ENCODE peak calls at places on chromosomes 6 and 20, in five cellular contexts. Q is psoas muscle, X is mesendoderm, T is mucosa of descending colon, W is GM12878. K is an unnamed sample.

GRCh38 chr6:146224449-146224848 is 195.6 kb downstream of the GRM1 start:
- DNase-seq in X (no peak), W (no peak), Q (no peak), T (no peak), K (no peak)

GRCh38 chr20:52060794-52061714 is 130.5 kb downstream of the ZFP64 start:
- DNase-seq in T (peak; percentile 13), X (peak; percentile 91), Q (no peak), W (no peak), K (no peak)

GRCh38 chr20:61290721-61291120 is 38.7 kb downstream of the CDH4 start:
- DNase-seq in X (no peak), Q (no peak), T (no peak), W (no peak), K (no peak)

GRCh38 chr6:44332585-44332984 is 9.9 kb upstream of the SPATS1 start:
- DNase-seq in Q (no peak), W (no peak), X (no peak), T (no peak), K (no peak)

GRCh38 chr6:34110610-34111009 is 35.3 kb downstream of the GRM4 start:
- DNase-seq in Q (no peak), T (no peak), X (no peak), W (no peak), K (no peak)

GRCh38 chr20:21513181-21513663 is 642 bp downstream of the NKX2-2 start:
- DNase-seq in Q (no peak), W (no peak), X (peak; percentile 57), T (no peak), K (no peak)

GRCh38 chr20:1800777-1801176 is 94.4 kb upstream of the SIRPA start:
- DNase-seq in T (no peak), W (no peak), Q (no peak), X (no peak), K (no peak)

GRCh38 chr6:16327777-16328325 is 89.5 kb downstream of the GMPR start:
- DNase-seq in W (no peak), T (no peak), X (no peak), Q (no peak), K (no peak)

GRCh38 chr20:3218307-3218988 is 9.2 kb downstream of the ITPA start:
- DNase-seq in W (no peak), X (peak; percentile 75), Q (peak; percentile 72), T (peak; percentile 56), K (peak; percentile 53)

GRCh38 chr6:168886964-168887363 is 366.7 kb downstream of the THBS2 start:
- DNase-seq in Q (no peak), X (no peak), W (no peak), T (no peak), K (no peak)

GRCh38 chr20:2305946-2306345 is 10.1 kb downstream of the TGM3 start:
- DNase-seq in X (no peak), T (peak; percentile 78), W (no peak), Q (no peak), K (no peak)

GRCh38 chr6:85343428-85343827 is 106.5 kb upstream of the NT5E start:
- DNase-seq in W (no peak), X (no peak), T (no peak), Q (no peak), K (no peak)

GRCh38 chr6:36660771-36661471 is 17.6 kb upstream of the CDKN1A start:
- DNase-seq in X (peak; percentile 63), T (peak; percentile 72), W (no peak), Q (peak; percentile 65), K (no peak)

GRCh38 chr6:3809515-3809891 is 39.7 kb upstream of the FAM50B start:
- DNase-seq in W (no peak), Q (no peak), T (no peak), X (no peak), K (no peak)

GRCh38 chr6:3806169-3806922 is 42.8 kb upstream of the FAM50B start:
- DNase-seq in W (no peak), X (no peak), T (no peak), Q (no peak), K (no peak)

GRCh38 chr6:3809982-3810381 is 39.2 kb upstream of the FAM50B start:
- DNase-seq in X (no peak), Q (no peak), T (no peak), W (no peak), K (no peak)

GRCh38 chr6:3808759-3809514 is 40.2 kb upstream of the FAM50B start:
- DNase-seq in W (no peak), X (no peak), T (no peak), Q (peak; percentile 66), K (no peak)

GRCh38 chr6:3808189-3808588 is 41.0 kb upstream of the FAM50B start:
- DNase-seq in T (no peak), Q (no peak), W (no peak), X (no peak), K (no peak)
- H3K4me1 ChIP-seq in T (no peaks in the 10 kb centered on the region), Q (peaks cover 29% of the 10 kb centered on the region), W (peaks cover 14% of the 10 kb centered on the region), X (peaks cover under 1% of the 10 kb centered on the region), K (no peaks in the 10 kb centered on the region)

GRCh38 chr20:38373898-38374297 is 27.6 kb downstream of the LBP start:
- DNase-seq in T (no peak), W (no peak), X (no peak), Q (no peak), K (no peak)

GRCh38 chr20:38372830-38373229 is 26.5 kb downstream of the LBP start:
- DNase-seq in W (no peak), T (no peak), Q (no peak), X (no peak), K (no peak)

GRCh38 chr20:38377039-38377715 is 30.9 kb downstream of the LBP start:
- DNase-seq in Q (no peak), T (no peak), W (no peak), X (no peak), K (no peak)

GRCh38 chr20:38369387-38369786 is 23.1 kb downstream of the LBP start:
- DNase-seq in T (no peak), X (peak; percentile 44), Q (no peak), W (no peak), K (no peak)

GRCh38 chr20:38373231-38373867 is 27.1 kb downstream of the LBP start:
- DNase-seq in T (no peak), Q (no peak), X (peak; percentile 26), W (no peak), K (no peak)
- H3K36me3 ChIP-seq in T (no peaks in the 10 kb centered on the region), Q (peaks cover 10% of the 10 kb centered on the region), X (no peaks in the 10 kb centered on the region), W (no peaks in the 10 kb centered on the region), K (no peaks in the 10 kb centered on the region)

DNA sequence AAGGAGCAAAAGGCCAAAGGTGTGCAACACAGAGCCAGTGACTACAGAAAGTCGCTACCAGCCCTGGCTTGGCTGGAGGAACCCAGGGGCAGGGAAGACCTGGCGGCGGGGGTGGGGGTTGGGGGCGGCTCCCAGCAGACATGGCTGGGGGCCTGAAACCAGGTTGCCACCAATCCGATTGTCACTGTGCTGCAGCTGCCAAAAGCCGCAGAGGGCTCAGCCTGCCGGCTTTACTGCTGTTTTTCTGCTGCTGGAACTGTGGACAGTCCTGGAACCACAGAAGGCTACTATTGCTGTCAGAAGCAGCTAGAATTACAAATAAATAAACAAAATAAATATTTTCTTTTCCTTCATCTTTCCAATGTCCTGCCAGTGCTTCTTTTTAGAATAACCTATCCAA is 25.7 kb upstream of the OGFRL1 start:
- DNase-seq in T (no peak), W (no peak), Q (no peak), X (no peak), K (no peak)
- H3K4me3 ChIP-seq in T (no peak overlapping the region), W (no peak overlapping the region), Q (no peak overlapping the region), X (no peak overlapping the region), K (no peak overlapping the region)

DNA sequence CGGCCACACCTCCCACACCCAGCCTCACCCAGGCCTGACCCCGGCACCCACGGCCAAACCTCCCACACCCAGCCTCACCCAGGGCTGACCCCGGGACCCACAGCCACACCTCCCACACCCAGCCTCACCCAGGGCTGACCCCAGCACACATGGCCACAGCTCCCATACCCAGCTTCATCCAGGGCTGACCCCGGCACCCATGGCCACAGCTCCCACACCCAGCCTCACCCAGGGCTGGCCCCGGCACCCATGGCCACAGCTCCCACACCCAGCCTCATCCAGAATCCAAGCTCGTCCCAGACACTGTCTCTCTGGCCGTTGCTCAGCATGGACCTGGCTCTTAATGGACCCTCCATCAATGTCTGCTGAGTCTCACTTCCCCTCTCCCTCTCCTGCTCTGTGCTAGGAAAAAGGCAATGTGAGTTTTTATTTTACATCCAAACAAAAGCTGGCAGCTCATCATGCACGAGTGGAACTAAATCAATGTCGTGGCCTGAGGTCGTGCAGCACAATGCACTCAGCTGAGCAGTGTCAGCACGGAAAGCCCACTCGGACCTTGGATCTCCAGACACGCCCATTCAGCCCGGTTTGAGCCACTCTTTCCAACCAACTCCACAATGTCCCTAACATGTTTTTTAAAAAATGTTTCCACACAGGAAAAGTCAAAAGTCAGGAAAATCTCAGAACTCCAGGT is 36.0 kb downstream of the NINL start:
- DNase-seq in X (no peak), T (no peak), Q (no peak), W (no peak), K (no peak)
- H3K4me1 ChIP-seq in X (peaks cover 32% of the 10 kb centered on the region), T (peaks cover 5% of the 10 kb centered on the region), Q (no peaks in the 10 kb centered on the region), W (no peaks in the 10 kb centered on the region), K (no peaks in the 10 kb centered on the region)

GRCh38 chr20:35002426-35003210 is 47.0 kb downstream of the MYH7B start:
- DNase-seq in X (no peak), T (no peak), W (no peak), Q (peak; percentile 8), K (no peak)

GRCh38 chr20:35004749-35005462 is 49.2 kb downstream of the MYH7B start:
- DNase-seq in W (no peak), X (no peak), T (no peak), Q (peak; percentile 8), K (no peak)

GRCh38 chr20:35004051-35004725 is 48.5 kb downstream of the MYH7B start:
- DNase-seq in Q (peak; percentile 4), X (no peak), W (no peak), T (no peak), K (no peak)

GRCh38 chr20:35001596-35002362 is 46.1 kb downstream of the MYH7B start:
- DNase-seq in W (no peak), X (no peak), Q (peak; percentile 15), T (peak; percentile 59), K (no peak)

DNA sequence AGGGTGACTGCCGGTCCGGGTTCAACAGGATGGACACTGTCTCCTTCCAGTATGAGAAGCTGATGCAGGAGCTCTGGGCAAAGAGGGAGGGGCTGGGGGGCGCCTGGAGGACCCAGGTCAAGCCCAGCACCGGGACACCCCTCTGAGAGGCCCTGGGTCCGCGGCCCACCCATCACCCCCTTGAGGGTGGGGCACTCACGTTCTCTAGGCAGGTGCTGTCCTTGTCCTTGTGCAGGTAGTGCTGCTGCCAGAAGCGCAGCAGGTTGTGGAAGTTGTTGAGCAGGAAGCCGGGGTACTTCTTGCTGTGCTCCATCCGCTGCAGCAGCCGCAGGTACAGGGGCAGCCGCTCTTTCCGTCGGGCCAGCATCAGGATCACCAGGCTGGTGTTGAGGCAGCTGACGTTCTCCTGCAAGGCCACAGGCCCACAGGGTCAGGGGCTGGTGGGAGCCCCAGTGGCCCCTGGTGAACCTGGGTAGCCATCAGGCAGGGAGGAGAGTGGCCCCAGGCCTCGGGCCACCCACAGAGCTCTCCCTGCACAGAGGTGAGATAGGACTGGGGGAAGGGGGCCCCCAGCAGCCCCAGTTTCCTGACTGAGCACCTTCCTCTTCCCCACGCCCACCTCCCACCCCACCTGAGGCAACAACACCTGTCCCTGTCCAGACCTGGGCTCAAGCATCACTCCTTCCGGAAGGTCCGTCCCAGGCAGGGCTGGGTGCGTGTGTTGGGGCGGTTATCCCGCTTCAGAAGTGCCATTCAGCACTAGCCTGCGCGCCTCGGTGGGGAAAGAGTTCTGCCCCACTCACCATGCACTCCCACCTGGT is 47.8 kb downstream of the MYH7B start:
- DNase-seq in W (no peak), T (no peak), Q (peak; percentile 7), X (no peak), K (no peak)
- H3K36me3 ChIP-seq in W (peaks cover 7% of the 10 kb centered on the region), T (peaks cover 36% of the 10 kb centered on the region), Q (peaks cover 100% of the 10 kb centered on the region), X (peaks cover 16% of the 10 kb centered on the region), K (peaks cover 95% of the 10 kb centered on the region)

K was measured in effector memory CD4-positive, alpha-beta T cell.